ENCODE peak calls at places on chromosomes 11 and 22, in ten cellular contexts. N, O, L, Q, S, F, X, Y, D and H are unnamed samples.
A peak's percentile ranks its signal among the peaks of the same experiment; 100 is the strongest.

GRCh38 chr22:27635852-27636251 is 165.7 kb downstream of the MN1 start:
- DNase-seq in L (no peak), F (no peak), D (no peak), O (no peak), N (no peak), S (no peak), Y (no peak), Q (no peak), X (no peak), H (no peak)

GRCh38 chr11:102415252-102415916 is 37.2 kb downstream of the TMEM123 start:
- DNase-seq in L (no peak), F (no peak), Y (no peak), N (no peak), D (no peak), Q (no peak), O (no peak), X (no peak), S (no peak), H (no peak)

GRCh38 chr11:128837627-128838026 is 29.5 kb downstream of the KCNJ1 start:
- DNase-seq in X (no peak), L (no peak), D (no peak), Y (no peak), N (no peak), F (no peak), Q (no peak), O (no peak), S (no peak), H (no peak)

GRCh38 chr22:39348909-39349505 is 784 bp upstream of the SYNGR1 start:
- DNase-seq in L (no peak), F (peak; percentile 94), Q (no peak), S (no peak), N (no peak), X (no peak), D (no peak), Y (no peak), O (no peak), H (no peak)

GRCh38 chr11:30619767-30620166 is 33.6 kb upstream of the MPPED2 start:
- DNase-seq in O (no peak), Q (no peak), S (no peak), N (no peak), D (no peak), F (no peak), Y (no peak), X (no peak), L (no peak), H (no peak)

GRCh38 chr11:118931576-118931975 is 5.8 kb upstream of the BCL9L start:
- DNase-seq in S (no peak), Q (no peak), X (no peak), O (no peak), N (no peak), D (no peak), L (no peak), Y (no peak), F (no peak), H (no peak)

GRCh38 chr11:101096036-101096704 is 33.4 kb downstream of the PGR start:
- DNase-seq in S (peak; percentile 63), X (no peak), O (no peak), N (no peak), F (no peak), Y (no peak), L (no peak), D (no peak), Q (peak; percentile 69), H (no peak)

GRCh38 chr22:41350087-41350486 is 31.7 kb upstream of the TEF start:
- DNase-seq in F (no peak), N (no peak), Q (no peak), O (no peak), X (no peak), S (no peak), Y (no peak), L (no peak), D (no peak), H (no peak)

GRCh38 chr11:210122-210802 is 2.8 kb downstream of the RIC8A start:
- DNase-seq in N (no peak), L (no peak), S (peak; percentile 57), F (no peak), Q (peak; percentile 79), O (no peak), Y (no peak), X (peak; percentile 94), D (no peak), H (no peak)